ENCODE peak calls at places on chromosomes 4 and X, in six cellular contexts. W is dorsolateral prefrontal cortex, Y is body of pancreas, O is testis, F is tibial artery, K is heart right ventricle. P is an unnamed sample. For H3K27me3, the result is how much of the 10 kb centered on the place peaks cover.

GRCh38 chr4:973431-974397 is at the start of gene DGKQ:
- DNase-seq in W (peak), Y (peak), O (peak), F (peak), K (peak), P (peak)

GRCh38 chrX:39759526-39760224 is 338.1 kb downstream of the BCOR start:
- DNase-seq in W (no peak), Y (peak), O (peak), F (no peak), K (no peak), P (peak)

GRCh38 chr4:185142911-185143595 is at the start of gene SLC25A4:
- DNase-seq in W (peak), Y (peak), O (peak), F (peak), K (peak), P (peak)

GRCh38 chr4:55272576-55272975 is 73.5 kb upstream of the SRD5A3 start:
- DNase-seq in W (no peak), Y (no peak), O (no peak), F (no peak), K (no peak), P (no peak)

GRCh38 chr4:16045687-16046086 is 38.1 kb downstream of the PROM1 start:
- DNase-seq in W (no peak), Y (no peak), O (no peak), F (no peak), K (no peak), P (no peak)

GRCh38 chrX:136725446-136726104 is 55.2 kb downstream of the ARHGEF6 start:
- DNase-seq in W (no peak), Y (peak), O (no peak), F (peak), K (no peak), P (no peak)

GRCh38 chrX:12583543-12583942 is 207.7 kb upstream of the PRPS2 start:
- DNase-seq in W (no peak), Y (no peak), O (peak), F (no peak), K (no peak), P (no peak)

GRCh38 chr4:2280531-2281300 is 18.8 kb upstream of the MXD4 start:
- DNase-seq in W (no peak), Y (no peak), O (no peak), F (no peak), K (no peak), P (no peak)

GRCh38 chr4:95294291-95294690 is 254.5 kb downstream of the UNC5C start:
- DNase-seq in W (no peak), Y (no peak), O (no peak), F (no peak), K (no peak), P (no peak)

GRCh38 chrX:17412692-17413091 is 37.7 kb downstream of the NHS start:
- DNase-seq in W (no peak), Y (no peak), O (no peak), F (no peak), K (no peak), P (no peak)

GRCh38 chr4:81218206-81218605 is 3.2 kb upstream of the PRKG2 start:
- DNase-seq in W (no peak), Y (no peak), O (no peak), F (no peak), K (no peak), P (no peak)

GRCh38 chr4:81220269-81220668 is 5.2 kb upstream of the PRKG2 start:
- DNase-seq in W (no peak), Y (no peak), O (no peak), F (no peak), K (no peak), P (no peak)

GRCh38 chr4:81215936-81216335 is 914 bp upstream of the PRKG2 start:
- DNase-seq in W (no peak), Y (no peak), O (no peak), F (no peak), K (no peak), P (peak)

GRCh38 chr4:81215219-81215892 is at the start of gene PRKG2:
- DNase-seq in W (peak), Y (no peak), O (peak), F (no peak), K (no peak), P (peak)

GRCh38 chr4:81217794-81218193 is 2.8 kb upstream of the PRKG2 start:
- DNase-seq in W (no peak), Y (no peak), O (no peak), F (no peak), K (no peak), P (no peak)
- H3K27me3 ChIP-seq in W (under half), Y (under half), O (under half), F (under half), K (under half), P (under half)

GRCh38 chrX:115595049-115595448 is 34.1 kb downstream of the PLS3 start:
- DNase-seq in W (no peak), Y (no peak), O (no peak), F (no peak), K (no peak), P (no peak)
- H3K4me3 ChIP-seq in W (no peak), Y (no peak), O (no peak), F (peak), K (peak), P (no peak)

GRCh38 chr4:6201580-6202091 is 1.3 kb upstream of the JAKMIP1 start:
- DNase-seq in W (no peak), Y (no peak), O (no peak), F (peak), K (no peak), P (no peak)

GRCh38 chr4:6204871-6205583 is 4.7 kb upstream of the JAKMIP1 start:
- DNase-seq in W (no peak), Y (no peak), O (peak), F (peak), K (no peak), P (no peak)

GRCh38 chr4:6205973-6206372 is 5.6 kb upstream of the JAKMIP1 start:
- DNase-seq in W (no peak), Y (no peak), O (no peak), F (no peak), K (no peak), P (no peak)

GRCh38 chr4:6205584-6205965 is 5.2 kb upstream of the JAKMIP1 start:
- DNase-seq in W (no peak), Y (no peak), O (peak), F (peak), K (no peak), P (no peak)

DNA sequence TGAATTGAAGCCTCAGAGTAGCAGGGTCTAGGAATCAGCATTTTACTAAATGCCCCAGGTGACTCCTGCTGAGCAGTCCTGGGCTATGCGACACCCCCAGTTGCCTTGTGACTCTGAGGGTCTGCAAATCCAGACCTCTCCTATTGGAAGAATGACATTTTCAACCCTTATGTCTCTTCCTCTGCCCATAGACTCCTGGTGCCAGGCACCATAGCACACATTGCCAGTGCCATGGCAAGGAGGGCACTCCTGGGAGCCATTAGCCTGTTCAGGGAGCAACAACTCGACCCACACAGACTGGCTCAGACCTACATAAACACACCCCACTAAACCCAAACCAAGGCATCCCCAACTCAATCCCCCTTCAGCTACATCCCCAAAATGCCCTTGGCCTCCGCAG is 3.7 kb upstream of the JAKMIP1 start:
- DNase-seq in W (no peak), Y (no peak), O (no peak), F (peak), K (no peak), P (no peak)
- H3K27me3 ChIP-seq in W (under half), Y (under half), O (under half), F (under half), K (under half), P (under half)

GRCh38 chr4:145909773-145910172 is 28.9 kb downstream of the ZNF827 start:
- DNase-seq in W (no peak), Y (peak), O (no peak), F (no peak), K (peak), P (peak)
- H3K4me3 ChIP-seq in W (no peak), Y (no peak), O (peak), F (no peak), K (peak), P (no peak)

GRCh38 chr4:25030283-25031076 is at the start of gene LGI2:
- DNase-seq in W (peak), Y (peak), O (peak), F (peak), K (peak), P (peak)

GRCh38 chr4:25032126-25032525 is 1.4 kb upstream of the LGI2 start:
- DNase-seq in W (no peak), Y (no peak), O (no peak), F (no peak), K (no peak), P (no peak)

GRCh38 chr4:25029479-25030282 is 1.1 kb downstream of the LGI2 start:
- DNase-seq in W (no peak), Y (no peak), O (no peak), F (no peak), K (no peak), P (no peak)

GRCh38 chr4:25031077-25031606 is 396 bp upstream of the LGI2 start:
- DNase-seq in W (peak), Y (peak), O (peak), F (peak), K (no peak), P (peak)
- H3K27me3 ChIP-seq in W (under half), Y (under half), O (under half), F (under half), K (under half), P (under half)

GRCh38 chr4:169014581-169014980 is 4.5 kb upstream of the CBR4 start:
- DNase-seq in W (no peak), Y (no peak), O (no peak), F (no peak), K (no peak), P (no peak)

GRCh38 chr4:169010125-169011023 is at the start of gene CBR4:
- DNase-seq in W (peak), Y (peak), O (peak), F (peak), K (peak), P (peak)

GRCh38 chr4:169015237-169015636 is 5.2 kb upstream of the CBR4 start:
- DNase-seq in W (no peak), Y (peak), O (peak), F (peak), K (no peak), P (peak)

GRCh38 chr4:169012049-169012448 is 2.0 kb upstream of the CBR4 start:
- DNase-seq in W (no peak), Y (no peak), O (no peak), F (no peak), K (no peak), P (no peak)

DNA sequence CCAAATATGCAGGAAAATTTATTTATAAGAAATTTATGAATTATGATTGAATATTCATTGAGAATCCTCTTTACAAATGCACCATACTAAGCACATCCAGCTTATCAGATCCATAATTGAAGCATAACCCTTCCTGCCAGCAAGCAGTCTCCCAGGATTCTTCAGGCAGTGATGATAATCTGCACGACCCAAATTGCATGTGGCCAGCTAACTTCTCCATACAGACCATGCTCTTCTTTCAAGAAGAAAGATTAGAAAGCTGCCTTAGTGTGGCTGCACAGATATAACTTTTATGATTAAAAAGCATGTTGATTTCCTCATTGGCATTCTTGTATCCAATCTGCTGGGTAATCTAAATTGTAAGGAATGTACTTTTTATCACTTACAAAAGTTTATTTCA is 3.3 kb upstream of the CBR4 start:
- DNase-seq in W (no peak), Y (no peak), O (no peak), F (no peak), K (no peak), P (no peak)
- H3K4me3 ChIP-seq in W (no peak), Y (no peak), O (no peak), F (no peak), K (no peak), P (no peak)

GRCh38 chrX:48801281-48802088 is at the start of gene HDAC6:
- DNase-seq in W (peak), Y (peak), O (peak), F (peak), K (peak), P (peak)

GRCh38 chrX:48802813-48803261 is 970 bp downstream of the HDAC6 start:
- DNase-seq in W (no peak), Y (no peak), O (no peak), F (no peak), K (no peak), P (no peak)

GRCh38 chrX:48802089-48802812 is 384 bp downstream of the HDAC6 start:
- DNase-seq in W (peak), Y (peak), O (peak), F (peak), K (peak), P (peak)

GRCh38 chrX:48800574-48801280 is 1.1 kb upstream of the HDAC6 start:
- DNase-seq in W (no peak), Y (no peak), O (peak), F (no peak), K (no peak), P (no peak)

DNA sequence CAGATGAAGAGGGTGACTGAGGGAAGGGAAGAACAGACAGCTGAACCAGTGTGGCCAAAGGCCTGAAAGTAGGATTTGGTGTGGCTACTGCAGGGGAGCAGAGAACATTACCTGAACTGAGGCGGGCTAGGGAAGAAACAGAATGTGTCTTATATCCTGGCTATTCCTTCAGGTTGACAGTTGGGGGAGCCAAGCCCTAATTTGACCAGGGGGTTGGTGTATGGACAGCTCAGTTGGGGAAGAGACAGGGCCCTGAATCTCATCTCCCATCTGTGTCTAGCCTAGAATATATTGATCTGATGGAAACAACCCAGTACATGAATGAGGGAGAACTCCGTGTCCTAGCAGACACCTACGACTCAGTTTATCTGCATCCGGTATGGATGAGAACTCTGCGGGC is 4.2 kb downstream of the HDAC6 start:
- DNase-seq in W (no peak), Y (no peak), O (no peak), F (no peak), K (no peak), P (no peak)
- H3K27me3 ChIP-seq in W (under half), Y (under half), O (under half), F (under half), K (under half), P (under half)

DNA sequence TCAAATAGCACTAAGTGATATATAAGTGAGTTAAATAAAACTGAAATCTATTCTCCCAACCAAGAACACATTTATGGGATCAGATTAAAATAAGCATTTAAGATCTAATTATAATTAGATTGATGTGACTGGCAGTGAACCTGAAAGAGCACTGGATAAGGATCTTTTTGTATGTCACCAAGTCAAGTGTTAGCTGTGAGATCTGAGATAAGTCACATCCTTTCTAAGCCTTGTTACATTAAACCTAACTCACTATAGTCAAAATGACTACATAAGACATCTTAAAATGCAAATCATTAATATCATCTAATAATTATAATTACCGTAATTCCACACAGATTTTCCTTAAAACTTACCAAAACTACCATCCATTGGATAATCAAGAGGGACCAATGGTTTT is 1.6 kb downstream of the CCNA2 start:
- DNase-seq in W (no peak), Y (no peak), O (no peak), F (no peak), K (no peak), P (no peak)
- H3K4me3 ChIP-seq in W (no peak), Y (no peak), O (no peak), F (no peak), K (no peak), P (peak)

GRCh38 chrX:14873676-14874049 is 442 bp downstream of the MOSPD2 start:
- DNase-seq in W (no peak), Y (no peak), O (no peak), F (no peak), K (no peak), P (no peak)

GRCh38 chrX:14872355-14872754 is 514 bp downstream of the FANCB start:
- DNase-seq in W (no peak), Y (no peak), O (no peak), F (no peak), K (no peak), P (no peak)

GRCh38 chrX:14875624-14876023 is 2.4 kb downstream of the MOSPD2 start:
- DNase-seq in W (no peak), Y (no peak), O (no peak), F (no peak), K (no peak), P (no peak)

GRCh38 chrX:14871767-14872166 is 1.1 kb downstream of the FANCB start:
- DNase-seq in W (no peak), Y (no peak), O (no peak), F (no peak), K (no peak), P (no peak)

GRCh38 chrX:14872851-14873675 is at the start of the genes FANCB and MOSPD2:
- DNase-seq in W (peak), Y (peak), O (peak), F (peak), K (peak), P (peak)
- H3K27me3 ChIP-seq in W (under half), Y (under half), O (under half), F (under half), K (under half), P (under half)

DNA sequence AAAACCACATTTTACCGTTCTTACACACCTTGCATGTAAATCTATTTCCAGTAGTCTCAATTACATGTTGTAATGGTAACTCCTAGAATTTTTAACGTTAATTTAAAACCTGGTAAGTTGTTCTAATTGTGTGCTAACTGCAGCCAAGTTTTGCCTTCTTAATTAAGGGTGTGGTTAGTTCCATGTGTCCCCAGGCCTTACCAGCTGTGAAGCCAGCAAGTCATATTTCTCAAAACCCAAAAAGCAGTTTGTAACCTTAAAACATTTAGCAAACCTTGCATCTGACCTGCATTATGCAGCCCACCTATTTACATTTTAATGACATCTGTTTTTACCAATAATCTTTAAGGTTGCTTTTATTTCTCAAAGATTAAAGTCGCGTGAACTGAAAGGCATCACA is 18.4 kb upstream of the FAM47E start:
- DNase-seq in W (no peak), Y (no peak), O (no peak), F (no peak), K (no peak), P (no peak)
- H3K4me3 ChIP-seq in W (no peak), Y (no peak), O (no peak), F (no peak), K (no peak), P (no peak)

P was measured in cardiac muscle cell.